ENCODE peak calls at places on chromosomes 12 and 14, in four cellular contexts. One of them, this sample, is unnamed.
A peak's percentile ranks its signal among the peaks of the same experiment; 100 is the strongest.

GRCh38 chr14:28101992-28102391 is 664.6 kb upstream of the FOXG1 start:
- DNase-seq in HepG2: no peak
- DNase-seq in transverse colon: no peak
- DNase-seq in IMR-90: no peak
- DNase-seq in this sample: no peak

GRCh38 chr12:127773520-127773919 is 493.4 kb upstream of the TMEM132C start:
- DNase-seq in HepG2: peak; percentile 3
- DNase-seq in transverse colon: no peak
- DNase-seq in IMR-90: no peak
- DNase-seq in this sample: no peak

GRCh38 chr14:51607677-51608076 is 44.0 kb upstream of the FRMD6 start:
- DNase-seq in HepG2: no peak
- DNase-seq in transverse colon: no peak
- DNase-seq in IMR-90: peak; percentile 59
- DNase-seq in this sample: no peak

GRCh38 chr12:42590324-42590934 is 883 bp upstream of the PRICKLE1 start:
- DNase-seq in HepG2: no peak
- DNase-seq in transverse colon: peak; percentile 12
- DNase-seq in IMR-90: no peak
- DNase-seq in this sample: peak; percentile 27

GRCh38 chr12:3251067-3251466 is 173.9 kb downstream of the TSPAN9 start:
- DNase-seq in HepG2: no peak
- DNase-seq in transverse colon: no peak
- DNase-seq in IMR-90: no peak
- DNase-seq in this sample: no peak

GRCh38 chr14:69644814-69645213 is 33.4 kb downstream of the SUSD6 start:
- DNase-seq in HepG2: no peak
- DNase-seq in transverse colon: no peak
- DNase-seq in IMR-90: no peak
- DNase-seq in this sample: no peak

GRCh38 chr14:42027271-42027670 is 420.6 kb downstream of the LRFN5 start:
- DNase-seq in HepG2: no peak
- DNase-seq in transverse colon: no peak
- DNase-seq in IMR-90: no peak
- DNase-seq in this sample: no peak

GRCh38 chr12:47991106-47991550 is 13.1 kb downstream of the COL2A1 start:
- DNase-seq in HepG2: no peak
- DNase-seq in transverse colon: no peak
- DNase-seq in IMR-90: no peak
- DNase-seq in this sample: no peak

GRCh38 chr14:91845652-91846051 is 21.7 kb downstream of the TC2N start:
- DNase-seq in HepG2: no peak
- DNase-seq in transverse colon: no peak
- DNase-seq in IMR-90: no peak
- DNase-seq in this sample: no peak

GRCh38 chr12:50507930-50508329 is 3.1 kb downstream of the DIP2B start:
- DNase-seq in HepG2: no peak
- DNase-seq in transverse colon: no peak
- DNase-seq in IMR-90: no peak
- DNase-seq in this sample: no peak

GRCh38 chr14:78595797-78596196 is 425.6 kb downstream of the NRXN3 start:
- DNase-seq in HepG2: no peak
- DNase-seq in transverse colon: no peak
- DNase-seq in IMR-90: no peak
- DNase-seq in this sample: peak; percentile 21

GRCh38 chr12:19411234-19412221 is 27.8 kb upstream of the AEBP2 start:
- DNase-seq in HepG2: no peak
- DNase-seq in transverse colon: no peak
- DNase-seq in IMR-90: no peak
- DNase-seq in this sample: no peak

GRCh38 chr12:113373966-113374365 is 15.6 kb downstream of the PLBD2 start:
- DNase-seq in HepG2: no peak
- DNase-seq in transverse colon: no peak
- DNase-seq in IMR-90: no peak
- DNase-seq in this sample: peak; percentile 38

GRCh38 chr14:80049055-80049454 is 162.2 kb downstream of the DIO2 start:
- DNase-seq in HepG2: no peak
- DNase-seq in transverse colon: no peak
- DNase-seq in IMR-90: peak; percentile 63
- DNase-seq in this sample: no peak

GRCh38 chr14:50000215-50001145 is 107.6 kb downstream of the ARF6 start:
- DNase-seq in HepG2: peak; percentile 36
- DNase-seq in transverse colon: peak; percentile 76
- DNase-seq in IMR-90: peak; percentile 84
- DNase-seq in this sample: peak; percentile 28

GRCh38 chr12:96986883-96987523 is 79.9 kb downstream of the NEDD1 start:
- DNase-seq in HepG2: peak; percentile 27
- DNase-seq in transverse colon: no peak
- DNase-seq in IMR-90: peak; percentile 7
- DNase-seq in this sample: peak; percentile 62

GRCh38 chr12:66168410-66168809 is 1.4 kb downstream of the TMBIM4 start:
- DNase-seq in HepG2: no peak
- DNase-seq in transverse colon: no peak
- DNase-seq in IMR-90: no peak
- DNase-seq in this sample: peak; percentile 17

DNA sequence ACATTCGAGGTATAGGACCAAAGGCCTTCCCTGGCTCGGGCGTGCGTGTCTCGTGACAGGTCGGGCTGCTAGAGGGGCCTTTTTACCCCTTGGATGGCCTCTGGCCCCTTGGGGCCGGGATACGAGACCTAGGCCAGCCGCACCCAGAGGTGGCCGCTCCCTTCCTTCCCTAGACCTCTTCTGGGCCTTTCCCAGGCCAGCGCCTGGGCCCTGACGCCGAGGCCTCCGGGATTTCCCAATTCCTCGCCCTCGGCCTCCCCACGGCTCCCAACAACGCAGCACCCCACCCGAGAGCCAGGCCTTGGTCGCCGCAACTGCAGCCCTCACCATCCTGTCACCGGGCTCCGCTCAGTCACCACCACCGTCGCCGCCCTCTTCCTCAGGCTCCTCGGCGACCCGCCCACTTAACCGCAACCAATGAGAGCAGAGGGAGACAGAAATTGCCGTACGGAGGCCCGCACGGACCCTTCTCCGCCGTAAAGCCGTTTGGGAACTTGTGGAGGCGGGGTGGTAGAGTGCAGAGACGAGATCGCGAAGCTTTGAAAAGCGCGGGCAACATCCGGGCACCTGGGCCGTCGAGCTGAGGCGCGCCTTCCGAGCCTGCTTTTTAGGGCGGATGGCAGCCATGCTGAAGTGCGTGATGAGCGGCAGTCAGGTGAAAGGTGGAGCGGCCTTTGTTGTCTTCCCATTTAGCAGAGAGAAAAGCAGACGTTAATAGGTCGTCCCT is at the start of the genes RAD9B and VPS29:
- DNase-seq in HepG2: peak; percentile 94
- DNase-seq in transverse colon: peak; percentile 99
- DNase-seq in IMR-90: peak; percentile 98
- DNase-seq in this sample: peak; percentile 99
- TF ChIP-seq POLR2A in HepG2: peak; percentile 91
- TF ChIP-seq POLR2A in transverse colon: peak; percentile 97
- TF ChIP-seq POLR2A in IMR-90: peak; percentile 87
- TF ChIP-seq POLR2A in this sample: peak; percentile 95

GRCh38 chr12:46373303-46374182 is 970 bp upstream of the SLC38A2 start:
- DNase-seq in HepG2: peak; percentile 72
- DNase-seq in transverse colon: peak; percentile 55
- DNase-seq in IMR-90: peak; percentile 68
- DNase-seq in this sample: peak; percentile 66
- TF ChIP-seq POLR2A in HepG2: no peak
- TF ChIP-seq POLR2A in transverse colon: no peak
- TF ChIP-seq POLR2A in IMR-90: peak; percentile 32
- TF ChIP-seq POLR2A in this sample: no peak

GRCh38 chr14:60091550-60092511 is at the start of gene PCNX4:
- DNase-seq in HepG2: peak; percentile 94
- DNase-seq in transverse colon: peak; percentile 98
- DNase-seq in IMR-90: peak; percentile 98
- DNase-seq in this sample: peak; percentile 99
- TF ChIP-seq POLR2A in HepG2: peak; percentile 93
- TF ChIP-seq POLR2A in transverse colon: peak; percentile 95
- TF ChIP-seq POLR2A in IMR-90: peak; percentile 96
- TF ChIP-seq POLR2A in this sample: peak; percentile 99

GRCh38 chr12:76030378-76031080 is 1.0 kb downstream of the PHLDA1 start:
- DNase-seq in HepG2: no peak
- DNase-seq in transverse colon: peak; percentile 24
- DNase-seq in IMR-90: peak; percentile 52
- DNase-seq in this sample: peak; percentile 58

GRCh38 chr12:76029982-76030377 is 1.6 kb downstream of the PHLDA1 start:
- DNase-seq in HepG2: no peak
- DNase-seq in transverse colon: no peak
- DNase-seq in IMR-90: peak; percentile 49
- DNase-seq in this sample: peak; percentile 37

GRCh38 chr12:76032043-76032981 is 736 bp upstream of the PHLDA1 start:
- DNase-seq in HepG2: peak; percentile 70
- DNase-seq in transverse colon: peak; percentile 30
- DNase-seq in IMR-90: peak; percentile 70
- DNase-seq in this sample: peak; percentile 84

GRCh38 chr12:76031081-76031413 is 529 bp downstream of the PHLDA1 start:
- DNase-seq in HepG2: no peak
- DNase-seq in transverse colon: no peak
- DNase-seq in IMR-90: no peak
- DNase-seq in this sample: peak; percentile 77

GRCh38 chr12:76031414-76032042 is at the start of gene PHLDA1:
- DNase-seq in HepG2: peak; percentile 91
- DNase-seq in transverse colon: peak; percentile 91
- DNase-seq in IMR-90: peak; percentile 97
- DNase-seq in this sample: peak; percentile 95
- TF ChIP-seq POLR2A in HepG2: peak; percentile 95
- TF ChIP-seq POLR2A in transverse colon: peak; percentile 81
- TF ChIP-seq POLR2A in IMR-90: peak; percentile 100
- TF ChIP-seq POLR2A in this sample: peak; percentile 71

GRCh38 chr14:54784657-54785056 is 118.0 kb downstream of the GCH1 start:
- DNase-seq in HepG2: no peak
- DNase-seq in transverse colon: no peak
- DNase-seq in IMR-90: no peak
- DNase-seq in this sample: no peak
- TF ChIP-seq POLR2A in HepG2: no peak
- TF ChIP-seq POLR2A in transverse colon: no peak
- TF ChIP-seq POLR2A in IMR-90: no peak
- TF ChIP-seq POLR2A in this sample: no peak

DNA sequence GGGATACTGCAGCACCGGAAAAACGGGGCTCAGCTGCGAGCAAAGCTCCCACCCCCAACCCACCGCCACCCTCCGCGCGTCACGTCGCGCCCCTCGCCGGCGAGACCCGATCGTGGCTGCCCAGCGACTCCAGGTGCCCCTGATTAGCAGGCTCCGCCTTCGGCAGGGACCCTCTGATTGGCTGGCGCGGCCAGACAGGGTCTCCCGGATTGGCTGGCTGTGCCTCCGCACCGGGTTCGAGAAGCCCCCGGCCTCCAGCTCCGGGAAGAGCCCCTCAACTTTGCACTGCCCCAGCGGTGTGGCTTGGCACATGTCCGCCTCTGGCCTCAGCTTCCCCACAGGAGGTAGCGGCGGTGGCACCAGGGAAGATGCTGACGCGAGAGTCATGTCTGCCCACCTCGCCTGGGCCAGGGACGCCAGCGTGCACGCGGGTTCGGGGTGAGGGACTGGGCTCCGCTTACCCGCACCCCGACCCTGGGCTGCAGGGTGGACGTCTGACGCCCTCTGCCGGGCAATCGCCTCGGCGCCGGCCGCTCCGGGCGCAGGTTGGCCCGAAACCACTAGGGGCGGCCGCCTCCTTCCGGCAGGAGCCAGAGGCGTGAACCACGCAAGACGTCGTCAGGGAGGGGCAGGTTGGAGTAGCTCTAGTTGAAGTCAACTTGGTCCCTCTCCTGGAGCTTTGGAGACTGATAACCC is 496 bp upstream of the RHOF start:
- DNase-seq in HepG2: peak; percentile 75
- DNase-seq in transverse colon: peak; percentile 96
- DNase-seq in IMR-90: peak; percentile 89
- DNase-seq in this sample: peak; percentile 96
- TF ChIP-seq POLR2A in HepG2: peak; percentile 8
- TF ChIP-seq POLR2A in transverse colon: peak; percentile 48
- TF ChIP-seq POLR2A in IMR-90: peak; percentile 38
- TF ChIP-seq POLR2A in this sample: no peak

This sample was measured in erythroblast.